ENCODE peak calls at places on chromosomes 2 and 18, in eight cellular contexts. W is activated CD8-positive, alpha-beta memory T cell treated with anti-CD3 and anti-CD28 coated beads for 1 hour; G is kidney epithelial cell; J is HTR-8/SVneo; A is CD8-positive, alpha-beta T cell; Q is naive thymus-derived CD8-positive, alpha-beta T cell; X is trophoblast cell; Z is stimulated activated CD4-positive, alpha-beta T cell treated with anti-CD3 and anti-CD28 coated beads, Interleukin-4, amount 100 ng/mL, for 48 hours. O is an unnamed sample.

GRCh38 chr2:133884739-133885381 is 316.6 kb upstream of the NCKAP5 start:
- DNase-seq in J (no peak), Q (no peak), A (no peak), Z (no peak), X (peak), G (no peak), W (no peak), O (no peak)

GRCh38 chr18:75880266-75880665 is 452.8 kb upstream of the SMIM21 start:
- DNase-seq in Z (no peak), J (no peak), A (no peak), G (no peak), Q (no peak), X (no peak), W (no peak), O (no peak)

GRCh38 chr2:58734365-58734764 is 493.2 kb upstream of the FANCL start:
- DNase-seq in Q (no peak), X (peak), W (no peak), Z (no peak), G (peak), J (no peak), A (no peak), O (no peak)

GRCh38 chr18:51068111-51068510 is 38.1 kb downstream of the SMAD4 start:
- DNase-seq in W (no peak), X (peak), A (no peak), Z (no peak), Q (no peak), G (no peak), J (peak), O (no peak)

GRCh38 chr2:127591221-127591923 is 54.6 kb upstream of the GPR17 start:
- DNase-seq in G (peak), Q (peak), Z (peak), X (peak), J (peak), A (peak), W (peak), O (peak)

GRCh38 chr2:147924647-147925046 is 79.8 kb downstream of the ACVR2A start:
- DNase-seq in J (no peak), A (no peak), W (no peak), G (no peak), Z (no peak), Q (no peak), X (no peak), O (no peak)

GRCh38 chr2:143177081-143177786 is 48.0 kb downstream of the ARHGAP15 start:
- DNase-seq in G (no peak), Z (no peak), Q (no peak), W (no peak), X (no peak), A (no peak), J (peak), O (no peak)

GRCh38 chr18:6881034-6881800 is 151.7 kb downstream of the ARHGAP28 start:
- DNase-seq in A (no peak), Z (no peak), Q (no peak), W (no peak), J (no peak), X (no peak), G (no peak), O (no peak)

GRCh38 chr2:107428781-107429180 is 397.9 kb upstream of the RGPD4 start:
- DNase-seq in A (no peak), X (peak), Q (no peak), G (no peak), W (no peak), J (no peak), Z (no peak), O (no peak)

GRCh38 chr2:182240862-182241371 is 185.9 kb downstream of the PDE1A start:
- DNase-seq in X (peak), A (no peak), Q (no peak), G (no peak), Z (no peak), W (no peak), J (peak), O (no peak)

GRCh38 chr2:42047488-42048317 is at the start of gene PKDCC:
- DNase-seq in Q (no peak), A (no peak), Z (no peak), X (peak), G (no peak), W (no peak), J (peak), O (no peak)

GRCh38 chr2:215699698-215700407 is 264.0 kb upstream of the FN1 start:
- DNase-seq in G (no peak), Q (no peak), J (no peak), A (no peak), W (no peak), Z (no peak), X (no peak), O (no peak)

GRCh38 chr18:63850010-63850409 is 37.5 kb upstream of the SERPINB2 start:
- DNase-seq in Q (no peak), A (no peak), Z (no peak), G (no peak), W (no peak), J (peak), X (peak), O (no peak)

GRCh38 chr18:24397131-24397693 is 412 bp downstream of the OSBPL1A start:
- DNase-seq in G (peak), Q (peak), A (no peak), J (peak), X (peak), Z (peak), W (no peak), O (peak)

GRCh38 chr2:182522930-182523541 is 96.2 kb upstream of the PDE1A start:
- DNase-seq in J (no peak), G (no peak), A (no peak), Z (no peak), W (no peak), X (no peak), Q (no peak), O (no peak)

O was measured in naive thymus-derived CD4-positive, alpha-beta T cell.